ENCODE peak calls at places on chromosomes 1 and 21, in five cellular contexts. One of them, this sample, is unnamed.

GRCh38 chr1:172515927-172516326 is 17.0 kb upstream of the SUCO start:
- DNase-seq in endothelial cell: no peak
- DNase-seq in mammary epithelial cell: no peak
- DNase-seq in GM06990: no peak
- DNase-seq in memory B cell: no peak
- DNase-seq in this sample: no peak

GRCh38 chr21:44436111-44436611 is 19.1 kb upstream of the LRRC3 start:
- DNase-seq in endothelial cell: no peak
- DNase-seq in mammary epithelial cell: no peak
- DNase-seq in GM06990: no peak
- DNase-seq in memory B cell: no peak
- DNase-seq in this sample: no peak

GRCh38 chr1:30413111-30413440 is 310.3 kb downstream of the MATN1 start:
- DNase-seq in memory B cell: no peak
- DNase-seq in endothelial cell: no peak
- DNase-seq in GM06990: no peak
- DNase-seq in mammary epithelial cell: no peak
- DNase-seq in this sample: no peak

GRCh38 chr1:26537951-26538352 is 8.4 kb downstream of the RPS6KA1 start:
- DNase-seq in GM06990: no peak
- DNase-seq in mammary epithelial cell: peak
- DNase-seq in memory B cell: peak
- DNase-seq in endothelial cell: peak
- DNase-seq in this sample: no peak

GRCh38 chr1:15786581-15786980 is 20.9 kb downstream of the UQCRHL start:
- DNase-seq in endothelial cell: no peak
- DNase-seq in memory B cell: no peak
- DNase-seq in GM06990: no peak
- DNase-seq in mammary epithelial cell: peak
- DNase-seq in this sample: no peak

GRCh38 chr1:1908506-1908791 is 6.6 kb upstream of the CALML6 start:
- DNase-seq in endothelial cell: no peak
- DNase-seq in mammary epithelial cell: peak
- DNase-seq in GM06990: no peak
- DNase-seq in memory B cell: no peak
- DNase-seq in this sample: no peak

GRCh38 chr21:44793269-44794030 is 8.2 kb downstream of the UBE2G2 start:
- DNase-seq in mammary epithelial cell: peak
- DNase-seq in endothelial cell: peak
- DNase-seq in memory B cell: peak
- DNase-seq in GM06990: peak
- DNase-seq in this sample: peak

GRCh38 chr1:119286587-119287181 is 81.9 kb upstream of the HAO2 start:
- DNase-seq in endothelial cell: peak
- DNase-seq in GM06990: no peak
- DNase-seq in mammary epithelial cell: peak
- DNase-seq in memory B cell: no peak
- DNase-seq in this sample: no peak

GRCh38 chr1:175373786-175374623 is 181.4 kb upstream of the KIAA0040 start:
- DNase-seq in mammary epithelial cell: no peak
- DNase-seq in GM06990: no peak
- DNase-seq in endothelial cell: peak
- DNase-seq in memory B cell: peak
- DNase-seq in this sample: no peak

GRCh38 chr1:37947364-37947763 is 511 bp upstream of the INPP5B start:
- DNase-seq in endothelial cell: no peak
- DNase-seq in memory B cell: no peak
- DNase-seq in mammary epithelial cell: no peak
- DNase-seq in GM06990: no peak
- DNase-seq in this sample: no peak

GRCh38 chr1:216944864-216945505 is 221.8 kb upstream of the ESRRG start:
- DNase-seq in GM06990: no peak
- DNase-seq in memory B cell: no peak
- DNase-seq in mammary epithelial cell: no peak
- DNase-seq in endothelial cell: no peak
- DNase-seq in this sample: no peak

GRCh38 chr21:43917515-43918384 is 52.7 kb downstream of the AGPAT3 start:
- DNase-seq in endothelial cell: no peak
- DNase-seq in mammary epithelial cell: peak
- DNase-seq in GM06990: peak
- DNase-seq in memory B cell: no peak
- DNase-seq in this sample: no peak

GRCh38 chr1:55727010-55727409 is 511.8 kb upstream of the USP24 start:
- DNase-seq in endothelial cell: no peak
- DNase-seq in mammary epithelial cell: peak
- DNase-seq in memory B cell: no peak
- DNase-seq in GM06990: no peak
- DNase-seq in this sample: no peak

GRCh38 chr1:1371741-1372711 is 3.0 kb downstream of the AURKAIP1 start:
- DNase-seq in memory B cell: peak
- DNase-seq in GM06990: peak
- DNase-seq in mammary epithelial cell: no peak
- DNase-seq in endothelial cell: peak
- DNase-seq in this sample: no peak

GRCh38 chr1:232728507-232729263 is 76.5 kb upstream of the MAP10 start:
- DNase-seq in mammary epithelial cell: no peak
- DNase-seq in memory B cell: no peak
- DNase-seq in GM06990: no peak
- DNase-seq in endothelial cell: no peak
- DNase-seq in this sample: no peak

GRCh38 chr1:64172458-64172983 is 30.9 kb upstream of the UBE2U start:
- DNase-seq in endothelial cell: no peak
- DNase-seq in GM06990: peak
- DNase-seq in memory B cell: no peak
- DNase-seq in mammary epithelial cell: no peak
- DNase-seq in this sample: peak

GRCh38 chr1:77514871-77515776 is 167.3 kb downstream of the ZZZ3 start:
- DNase-seq in memory B cell: no peak
- DNase-seq in GM06990: no peak
- DNase-seq in endothelial cell: peak
- DNase-seq in mammary epithelial cell: no peak
- DNase-seq in this sample: no peak

GRCh38 chr21:45875881-45876280 is 105.7 kb upstream of the COL6A1 start:
- DNase-seq in endothelial cell: no peak
- DNase-seq in mammary epithelial cell: no peak
- DNase-seq in GM06990: no peak
- DNase-seq in memory B cell: no peak
- DNase-seq in this sample: no peak

GRCh38 chr1:32828341-32828740 is 10.9 kb downstream of the S100PBP start:
- DNase-seq in mammary epithelial cell: no peak
- DNase-seq in endothelial cell: no peak
- DNase-seq in memory B cell: no peak
- DNase-seq in GM06990: no peak
- DNase-seq in this sample: no peak

GRCh38 chr1:162256287-162256686 is 120.4 kb downstream of the SPATA46 start:
- DNase-seq in memory B cell: no peak
- DNase-seq in endothelial cell: no peak
- DNase-seq in mammary epithelial cell: no peak
- DNase-seq in GM06990: no peak
- DNase-seq in this sample: no peak

GRCh38 chr1:181396171-181396670 is 87.1 kb upstream of the CACNA1E start:
- DNase-seq in memory B cell: no peak
- DNase-seq in mammary epithelial cell: no peak
- DNase-seq in endothelial cell: no peak
- DNase-seq in GM06990: no peak
- DNase-seq in this sample: no peak

GRCh38 chr21:38241029-38241740 is 15.6 kb upstream of the KCNJ15 start:
- DNase-seq in mammary epithelial cell: no peak
- DNase-seq in memory B cell: no peak
- DNase-seq in GM06990: no peak
- DNase-seq in endothelial cell: no peak
- DNase-seq in this sample: no peak

GRCh38 chr1:230262867-230263572 is 163.1 kb downstream of the PGBD5 start:
- DNase-seq in memory B cell: no peak
- DNase-seq in GM06990: no peak
- DNase-seq in endothelial cell: no peak
- DNase-seq in mammary epithelial cell: no peak
- DNase-seq in this sample: no peak

This sample was measured in NCI-H748 treated with DMSO at 0.1 percent for 48 hours.